ENCODE peak calls at places on chromosomes 4 and X, in ten cellular contexts. G, B, H, U, Y, V, W, P, O and S are unnamed samples.

GRCh38 chr4:94491322-94491721 is 39.6 kb downstream of the PDLIM5 start:
- DNase-seq in G (no peak), B (peak), H (no peak), U (no peak), Y (peak), V (no peak), W (peak), P (no peak), O (no peak), S (no peak)

GRCh38 chrX:41259516-41259915 is 74.4 kb upstream of the DDX3X start:
- DNase-seq in G (no peak), B (no peak), H (no peak), U (no peak), Y (peak), V (no peak), W (no peak), P (peak), O (no peak), S (no peak)

GRCh38 chrX:17736856-17737706 is at the start of gene SCML1:
- DNase-seq in G (peak), B (peak), H (peak), U (peak), Y (peak), V (peak), W (peak), P (peak), O (peak), S (peak)

GRCh38 chrX:56798866-56799864 is 70.1 kb downstream of the NBDY start:
- DNase-seq in G (peak), B (no peak), H (no peak), U (peak), Y (no peak), V (no peak), W (no peak), P (peak), O (peak), S (no peak)

GRCh38 chr4:90582087-90582486 is 454.9 kb downstream of the CCSER1 start:
- DNase-seq in G (no peak), B (no peak), H (no peak), U (no peak), Y (no peak), V (no peak), W (no peak), P (no peak), O (no peak), S (no peak)

GRCh38 chrX:119784747-119785446 is 6.5 kb downstream of the RPL39 start:
- DNase-seq in G (peak), B (no peak), H (no peak), U (peak), Y (peak), V (peak), W (peak), P (peak), O (peak), S (no peak)

GRCh38 chr4:1172228-1172851 is at the start of gene SPON2:
- DNase-seq in G (no peak), B (no peak), H (peak), U (no peak), Y (peak), V (no peak), W (peak), P (peak), O (no peak), S (no peak)

GRCh38 chrX:77949840-77950239 is 19.6 kb downstream of the PGAM4 start:
- DNase-seq in G (no peak), B (no peak), H (no peak), U (no peak), Y (no peak), V (no peak), W (no peak), P (no peak), O (no peak), S (no peak)

GRCh38 chrX:40877869-40878268 is 142.5 kb upstream of the MED14 start:
- DNase-seq in G (no peak), B (no peak), H (no peak), U (peak), Y (peak), V (peak), W (peak), P (no peak), O (no peak), S (no peak)

DNA sequence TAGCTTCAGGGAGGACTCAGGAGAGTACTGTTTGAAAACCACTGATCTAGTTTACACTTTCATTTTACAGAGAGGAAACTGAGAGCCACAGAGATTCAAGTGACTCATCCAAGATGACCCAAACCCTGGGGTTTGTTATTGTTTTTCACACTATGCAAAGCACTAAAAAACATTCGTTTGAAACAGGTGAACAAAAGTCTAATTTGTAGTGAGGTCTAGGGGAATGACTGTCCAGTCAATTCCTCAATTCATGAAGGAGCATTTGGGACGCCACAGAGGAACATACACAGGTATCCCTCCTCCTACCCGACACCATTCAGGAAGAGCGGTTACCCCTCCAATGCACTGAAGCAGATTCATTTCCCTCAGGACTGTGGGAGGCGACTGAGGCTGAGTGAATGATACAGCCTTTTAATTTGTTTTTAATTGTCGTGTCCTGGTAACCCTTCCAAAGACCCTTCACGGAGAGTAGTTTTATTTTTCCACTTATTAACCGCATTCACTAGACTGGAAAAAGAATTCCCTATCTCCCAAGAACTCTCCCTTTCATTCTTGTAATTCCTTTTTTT is 30.3 kb downstream of the TLR10 start:
- DNase-seq in G (no peak), B (no peak), H (no peak), U (no peak), Y (peak), V (no peak), W (peak), P (no peak), O (no peak), S (no peak)
- H3K27ac ChIP-seq in G (peak), B (no peak), H (peak), U (no peak), Y (peak), V (no peak), W (peak), P (no peak), O (peak), S (peak)

DNA sequence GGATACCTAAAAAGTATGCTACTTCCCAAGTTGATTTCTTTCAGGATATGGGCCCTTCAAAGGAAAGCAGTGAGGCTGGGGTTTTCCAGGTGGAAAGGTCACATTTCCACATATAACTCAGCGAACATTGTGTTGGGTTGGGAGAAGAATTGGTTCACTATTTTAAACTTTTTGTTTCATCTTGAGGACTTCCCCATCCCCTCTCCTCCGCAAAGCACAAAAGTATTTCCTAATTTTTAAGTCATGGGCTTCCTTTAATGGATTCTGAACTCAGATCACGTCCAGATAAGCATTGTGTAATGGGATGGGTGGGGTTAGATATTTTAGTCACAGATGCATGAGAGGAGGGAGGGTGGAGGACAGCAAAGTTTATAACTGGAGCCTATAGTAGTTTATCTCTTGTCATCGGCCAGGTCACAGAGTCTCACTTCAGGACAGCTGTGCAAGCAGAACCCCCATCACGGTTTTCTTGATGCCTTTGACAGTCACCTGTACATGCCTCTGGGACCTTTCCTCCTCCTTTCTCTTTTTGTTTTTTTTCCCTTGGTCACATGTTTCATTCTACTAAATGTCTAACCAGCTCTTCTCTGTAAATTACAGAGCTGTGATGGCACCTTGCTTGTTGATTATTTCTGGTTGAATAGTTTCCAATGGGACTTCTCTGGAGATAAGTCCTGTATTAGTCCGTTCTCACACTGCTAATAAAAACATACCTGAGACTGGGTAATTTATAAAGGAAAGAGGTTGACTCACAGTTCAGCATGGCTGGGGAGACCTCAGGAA is 115.4 kb downstream of the PTTG2 start:
- DNase-seq in G (no peak), B (peak), H (no peak), U (no peak), Y (peak), V (no peak), W (peak), P (no peak), O (peak), S (no peak)
- H3K27ac ChIP-seq in G (no peak), B (no peak), H (no peak), U (no peak), Y (no peak), V (no peak), W (peak), P (no peak), O (peak), S (no peak)

GRCh38 chr4:153296424-153296823 is 48.1 kb upstream of the MND1 start:
- DNase-seq in G (no peak), B (peak), H (no peak), U (no peak), Y (peak), V (no peak), W (peak), P (no peak), O (peak), S (peak)
- H3K27ac ChIP-seq in G (no peak), B (peak), H (no peak), U (no peak), Y (peak), V (no peak), W (peak), P (no peak), O (peak), S (peak)

DNA sequence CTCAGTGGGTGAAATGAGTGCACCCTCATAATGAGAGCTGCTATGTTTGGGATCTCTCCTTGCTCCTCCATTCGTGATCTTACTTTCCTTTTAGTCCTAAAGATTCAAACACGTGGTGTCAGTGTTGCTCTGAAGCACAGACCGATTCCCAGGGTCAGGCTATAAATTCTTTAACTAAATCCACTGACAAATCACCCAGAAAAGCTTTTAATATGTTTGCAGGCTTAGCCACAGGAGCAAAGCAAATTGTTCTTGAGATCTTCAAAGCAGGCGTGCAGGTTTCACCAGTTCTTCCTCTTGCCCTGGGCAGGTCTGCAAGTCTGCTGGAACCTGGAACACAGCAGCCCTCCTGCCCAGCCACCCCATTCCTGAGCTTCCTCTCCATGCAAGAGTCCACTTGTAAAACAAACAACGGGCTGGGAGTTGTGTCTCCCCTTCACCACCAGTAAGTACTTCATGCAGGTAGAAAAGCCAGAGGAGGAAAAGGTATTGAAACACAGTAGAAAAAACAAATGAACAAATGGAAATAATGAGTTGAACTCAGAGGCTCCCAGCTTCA is 70.1 kb upstream of the ENPP6 start:
- DNase-seq in G (no peak), B (peak), H (no peak), U (no peak), Y (peak), V (no peak), W (peak), P (peak), O (peak), S (peak)
- H3K27ac ChIP-seq in G (no peak), B (no peak), H (no peak), U (no peak), Y (no peak), V (no peak), W (no peak), P (no peak), O (peak), S (peak)